ENCODE peak calls at places on chromosomes 6 and 20, in six cellular contexts. L is esophagus squamous epithelium, F is IMR-90, E is gastrocnemius medialis, N is breast epithelium, D is lower leg skin. O is an unnamed sample.

GRCh38 chr6:168333039-168333438 is 13.5 kb upstream of the DACT2 start:
- DNase-seq in D (no peak), L (no peak), F (no peak), N (no peak), E (no peak), O (peak; percentile 50)

GRCh38 chr20:8368680-8369079 is 236.6 kb downstream of the PLCB1 start:
- DNase-seq in F (no peak), L (no peak), N (no peak), D (no peak), E (no peak), O (no peak)

GRCh38 chr20:9301129-9302072 is 213.0 kb upstream of the LAMP5 start:
- DNase-seq in D (no peak), L (no peak), N (peak; percentile 23), F (peak; percentile 89), E (no peak), O (no peak)

GRCh38 chr6:109816452-109817374 is 125.6 kb downstream of the FIG4 start:
- DNase-seq in D (no peak), F (no peak), E (no peak), L (no peak), N (no peak), O (peak; percentile 47)

GRCh38 chr20:25306991-25307903 is 59.4 kb downstream of the PYGB start:
- DNase-seq in L (no peak), D (no peak), F (no peak), N (no peak), E (no peak), O (no peak)

GRCh38 chr20:18133962-18134361 is 3.7 kb upstream of the KAT14 start:
- DNase-seq in F (no peak), N (no peak), D (no peak), L (no peak), E (no peak), O (peak; percentile 25)

GRCh38 chr6:96468681-96469224 is 52.9 kb upstream of the UFL1 start:
- DNase-seq in F (no peak), D (no peak), E (no peak), L (no peak), N (no peak), O (no peak)

GRCh38 chr6:156809034-156809433 is 31.9 kb downstream of the ARID1B start:
- DNase-seq in L (no peak), E (peak; percentile 69), F (peak; percentile 55), D (peak; percentile 83), N (no peak), O (no peak)

GRCh38 chr20:37990571-37991151 is 42.6 kb downstream of the TTI1 start:
- DNase-seq in N (peak; percentile 61), F (peak; percentile 78), D (peak; percentile 55), L (peak; percentile 39), E (peak; percentile 79), O (peak; percentile 70)

GRCh38 chr20:51368461-51369211 is 173.9 kb downstream of the NFATC2 start:
- DNase-seq in D (no peak), N (no peak), F (peak; percentile 55), E (no peak), L (no peak), O (no peak)

GRCh38 chr6:119351005-119351394 is 1.4 kb upstream of the MAN1A1 start:
- DNase-seq in N (no peak), D (no peak), L (no peak), E (no peak), F (peak; percentile 63), O (no peak)

GRCh38 chr20:15643713-15644112 is 929.5 kb downstream of the KIF16B start:
- DNase-seq in D (no peak), L (no peak), F (peak; percentile 10), E (no peak), N (no peak), O (no peak)

GRCh38 chr6:73579851-73580246 is 59.0 kb upstream of the EEF1A1 start:
- DNase-seq in F (peak; percentile 91), N (peak; percentile 30), L (no peak), E (peak; percentile 17), D (peak; percentile 44), O (peak; percentile 34)

GRCh38 chr6:6981923-6982322 is 125.8 kb upstream of the RREB1 start:
- DNase-seq in E (no peak), F (no peak), N (no peak), L (no peak), D (no peak), O (no peak)

GRCh38 chr6:133983099-133983939 is 30.3 kb downstream of the TBPL1 start:
- DNase-seq in F (peak; percentile 53), E (no peak), N (no peak), D (no peak), L (no peak), O (no peak)

GRCh38 chr20:57973886-57974285 is 254.6 kb downstream of the ANKRD60 start:
- DNase-seq in E (no peak), F (no peak), D (no peak), L (no peak), N (no peak), O (no peak)

GRCh38 chr20:6311097-6311496 is 188.3 kb upstream of the FERMT1 start:
- DNase-seq in L (no peak), E (no peak), D (no peak), F (no peak), N (no peak), O (no peak)

GRCh38 chr20:43528258-43528875 is 20.9 kb downstream of the L3MBTL1 start:
- DNase-seq in E (no peak), L (no peak), F (no peak), N (no peak), D (no peak), O (no peak)

GRCh38 chr6:16511723-16512584 is 249.3 kb downstream of the ATXN1 start:
- DNase-seq in N (no peak), D (no peak), L (no peak), E (no peak), F (no peak), O (peak; percentile 80)

GRCh38 chr20:25304025-25304549 is 56.2 kb downstream of the PYGB start:
- DNase-seq in F (no peak), L (no peak), E (no peak), D (no peak), N (no peak), O (no peak)

GRCh38 chr6:157527471-157527907 is 146.5 kb downstream of the ZDHHC14 start:
- DNase-seq in L (no peak), F (peak; percentile 23), E (no peak), N (no peak), D (peak; percentile 53), O (peak; percentile 40)

GRCh38 chr20:19688031-19688806 is 69.8 kb upstream of the RIN2 start:
- DNase-seq in L (no peak), D (peak; percentile 56), F (peak; percentile 92), N (peak; percentile 44), E (peak; percentile 80), O (peak; percentile 76)

GRCh38 chr20:44727039-44727438 is 11.9 kb downstream of the CCN5 start:
- DNase-seq in N (no peak), E (no peak), D (no peak), F (no peak), L (no peak), O (no peak)

GRCh38 chr20:44723391-44723790 is 8.2 kb downstream of the CCN5 start:
- DNase-seq in F (no peak), N (no peak), D (no peak), L (no peak), E (no peak), O (no peak)

GRCh38 chr20:44723798-44724362 is 8.7 kb downstream of the CCN5 start:
- DNase-seq in N (no peak), E (no peak), L (no peak), D (no peak), F (no peak), O (no peak)

GRCh38 chr20:44724423-44725091 is 9.4 kb downstream of the CCN5 start:
- DNase-seq in D (no peak), N (no peak), E (no peak), F (no peak), L (no peak), O (no peak)

DNA sequence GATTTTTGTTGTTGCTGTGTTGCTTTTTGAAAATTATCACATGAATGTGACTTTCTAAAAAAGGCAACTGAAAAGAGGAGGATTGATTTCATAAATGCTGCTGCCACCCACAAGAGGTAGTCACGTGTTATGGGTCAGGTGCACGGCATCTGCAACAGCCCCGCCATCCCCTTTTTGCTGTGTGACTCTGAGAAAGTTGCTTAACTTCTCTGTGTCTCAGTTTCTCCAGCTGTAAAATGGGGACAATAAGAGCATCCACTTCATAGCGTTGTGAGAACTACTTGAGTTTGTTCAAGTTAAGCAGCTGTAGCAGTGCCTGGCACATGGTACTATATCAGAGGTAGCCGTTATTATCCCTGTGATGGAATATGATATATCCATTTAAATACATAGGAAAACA is 10.7 kb downstream of the CCN5 start:
- DNase-seq in D (no peak), L (no peak), E (no peak), N (no peak), F (no peak), O (no peak)
- TF ChIP-seq POLR2A in D (no peak), L (no peak), E (no peak), N (no peak), F (no peak), O (no peak)

DNA sequence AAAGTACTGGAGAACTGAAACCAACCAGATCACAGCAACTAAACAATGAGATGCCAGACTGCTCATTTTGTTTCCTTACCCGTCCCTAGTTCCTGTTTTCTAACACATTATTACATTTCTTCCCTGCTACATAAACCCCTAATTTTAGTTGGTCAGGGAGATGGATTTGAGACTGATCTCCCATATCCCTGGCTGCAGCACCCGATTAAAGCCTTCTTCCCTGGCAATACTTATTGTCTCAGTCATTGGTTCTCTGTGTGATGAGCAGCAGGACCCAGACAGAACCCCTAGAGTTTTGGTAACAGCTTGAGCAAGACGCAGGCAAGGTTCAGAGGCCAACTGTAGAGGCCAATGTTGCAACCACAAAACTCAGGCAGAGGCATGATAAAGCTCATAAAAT is 28.3 kb upstream of the HACE1 start:
- DNase-seq in D (no peak), N (no peak), L (no peak), F (no peak), E (no peak), O (no peak)
- H3K4me3 ChIP-seq in D (no peak overlapping the region), N (no peak overlapping the region), L (no peak overlapping the region), F (no peak overlapping the region), E (no peak overlapping the region), O (no peak overlapping the region)

DNA sequence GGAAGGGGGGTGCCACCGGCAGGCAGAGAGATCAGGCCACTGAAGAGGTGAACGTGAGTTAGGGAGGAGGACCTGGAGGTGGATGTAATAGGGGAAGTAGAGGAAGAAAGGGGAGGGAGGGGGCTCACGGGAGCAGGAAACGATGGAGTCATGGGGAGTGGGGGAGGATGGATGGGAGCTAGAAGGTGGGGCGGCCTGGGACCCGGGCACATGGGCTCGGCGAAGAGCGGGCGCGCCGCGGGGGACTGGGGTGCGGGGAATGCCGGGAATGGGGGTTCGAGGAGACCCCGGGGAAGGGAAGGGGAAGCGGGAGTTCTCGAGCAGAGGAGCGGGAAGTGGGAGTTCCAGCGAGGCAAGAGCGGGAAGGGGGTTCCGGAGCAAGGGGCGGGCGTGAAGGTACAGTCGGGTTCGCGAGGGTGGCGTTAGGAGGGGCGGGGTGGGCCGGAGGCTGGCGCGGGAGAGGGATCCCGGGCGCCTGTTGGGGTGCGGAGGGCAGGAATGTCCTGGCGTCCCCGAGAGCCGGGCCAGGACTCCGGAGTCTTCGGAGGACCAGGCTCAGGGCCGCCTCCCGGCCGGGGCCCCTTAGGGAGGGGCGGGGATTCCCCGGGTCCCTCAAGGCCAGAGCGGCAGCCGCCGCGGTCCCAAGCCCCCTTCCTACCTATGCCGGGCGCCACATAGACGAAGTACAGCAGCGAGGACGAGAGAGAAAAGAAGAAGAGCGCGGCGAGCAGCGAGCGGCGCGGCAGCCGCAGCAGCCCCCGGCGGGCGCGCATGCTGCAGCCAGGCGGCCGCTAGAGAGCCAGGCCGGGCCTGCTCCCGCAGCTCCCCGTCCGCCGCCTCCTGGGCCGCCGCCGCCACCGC is 530 bp downstream of the B4GALT5 start:
- DNase-seq in D (no peak), F (peak; percentile 17), N (peak; percentile 26), L (no peak), E (peak; percentile 32), O (peak; percentile 41)
- TF ChIP-seq POLR2A in D (no peak), F (no peak), N (no peak), L (no peak), E (peak; percentile 69), O (no peak)

GRCh38 chr20:34541917-34542316 is 16.6 kb upstream of the MAP1LC3A start:
- DNase-seq in D (no peak), F (no peak), L (no peak), N (no peak), E (no peak), O (no peak)
- H3K4me3 ChIP-seq in D (no peak overlapping the region), F (no peak overlapping the region), L (no peak overlapping the region), N (no peak overlapping the region), E (no peak overlapping the region), O (no peak overlapping the region)